ENCODE peak calls at places on chromosomes 7 and 10, in five cellular contexts. L is GM23248, V is RCC 7860, Q is HFFc6, M is NB4. I is an unnamed sample.

GRCh38 chr7:52297128-52297527 is 738.3 kb upstream of the POM121L12 start:
- DNase-seq in M (no peak), V (no peak), Q (no peak), L (no peak), I (no peak)

GRCh38 chr7:30116771-30117170 is 18.0 kb upstream of the MTURN start:
- DNase-seq in L (peak), V (no peak), M (no peak), Q (no peak), I (no peak)

GRCh38 chr7:108486291-108486966 is 30.2 kb upstream of the NRCAM start:
- DNase-seq in M (no peak), Q (peak), V (no peak), L (peak), I (no peak)

GRCh38 chr10:52313350-52314006 is 603 bp upstream of the DKK1 start:
- DNase-seq in Q (no peak), M (no peak), V (no peak), L (peak), I (no peak)

GRCh38 chr7:2863461-2864066 is 19.5 kb upstream of the GNA12 start:
- DNase-seq in Q (peak), V (peak), M (peak), L (peak), I (peak)

GRCh38 chr10:50461834-50462233 is 161.9 kb downstream of the SGMS1 start:
- DNase-seq in V (no peak), Q (no peak), M (no peak), L (no peak), I (no peak)

GRCh38 chr7:137492889-137493288 is 149.4 kb upstream of the PTN start:
- DNase-seq in L (no peak), M (no peak), Q (no peak), V (no peak), I (no peak)

GRCh38 chr7:3239291-3239691 is 61.8 kb upstream of the SDK1 start:
- DNase-seq in M (no peak), V (peak), L (no peak), Q (no peak), I (no peak)

GRCh38 chr7:150435047-150435389 is 15.4 kb upstream of the GIMAP8 start:
- DNase-seq in L (no peak), M (peak), V (no peak), Q (no peak), I (no peak)

GRCh38 chr7:69664433-69664832 is 66.2 kb downstream of the AUTS2 start:
- DNase-seq in V (no peak), L (no peak), Q (no peak), M (no peak), I (no peak)

GRCh38 chr7:21767300-21767900 is 178.3 kb downstream of the CDCA7L start:
- DNase-seq in Q (peak), L (peak), M (peak), V (peak), I (no peak)

GRCh38 chr7:135168001-135168400 is 2.5 kb downstream of the CYREN start:
- DNase-seq in M (no peak), V (no peak), Q (no peak), L (peak), I (no peak)

GRCh38 chr7:151503902-151504714 is 15.6 kb downstream of the RHEB start:
- DNase-seq in V (no peak), L (peak), M (peak), Q (peak), I (no peak)

GRCh38 chr7:48028937-48029336 is at the start of gene SUN3:
- DNase-seq in Q (no peak), V (no peak), M (no peak), L (no peak), I (no peak)

GRCh38 chr7:360454-361100 is 70.6 kb downstream of the FOXL3 start:
- DNase-seq in M (peak), L (no peak), Q (no peak), V (no peak), I (peak)

GRCh38 chr7:113710310-113711106 is 208.3 kb downstream of the PPP1R3A start:
- DNase-seq in M (peak), V (peak), L (peak), Q (peak), I (no peak)

GRCh38 chr10:13853854-13854253 is 267.1 kb downstream of the PRPF18 start:
- DNase-seq in V (no peak), L (peak), M (no peak), Q (peak), I (no peak)

GRCh38 chr7:101170617-101171441 is 5.5 kb upstream of the VGF start:
- DNase-seq in Q (no peak), L (no peak), M (no peak), V (no peak), I (no peak)

GRCh38 chr7:38262545-38262944 is 10.9 kb downstream of the TARP start:
- DNase-seq in L (no peak), M (no peak), V (no peak), Q (no peak), I (no peak)

GRCh38 chr10:68154211-68154497 is 44.9 kb downstream of the MYPN start:
- DNase-seq in L (peak), M (no peak), V (no peak), Q (no peak), I (no peak)

GRCh38 chr7:51220226-51220625 is 96.4 kb downstream of the COBL start:
- DNase-seq in M (no peak), V (no peak), Q (no peak), L (no peak), I (no peak)

GRCh38 chr10:122814493-122814892 is 31.2 kb downstream of the CUZD1 start:
- DNase-seq in V (no peak), L (no peak), Q (no peak), M (no peak), I (no peak)

GRCh38 chr7:153446490-153446889 is 605.7 kb upstream of the DPP6 start:
- DNase-seq in M (no peak), L (no peak), Q (no peak), V (no peak), I (no peak)

GRCh38 chr7:84855758-84856157 is 331.1 kb downstream of the SEMA3D start:
- DNase-seq in V (no peak), L (no peak), Q (no peak), M (no peak), I (no peak)

GRCh38 chr10:111093741-111094380 is 17.0 kb downstream of the ADRA2A start:
- DNase-seq in L (peak), Q (peak), V (no peak), M (peak), I (no peak)

GRCh38 chr7:101817031-101817929 is at the start of gene CUX1:
- DNase-seq in Q (no peak), V (no peak), L (peak), M (peak), I (peak)

GRCh38 chr7:6556196-6556595 is 4.9 kb upstream of the GRID2IP start:
- DNase-seq in V (no peak), M (no peak), L (no peak), Q (no peak), I (no peak)

GRCh38 chr10:113960617-113961260 is 82.9 kb upstream of the ADRB1 start:
- DNase-seq in M (peak), L (peak), V (peak), Q (no peak), I (peak)

GRCh38 chr7:3641556-3641955 is 340.5 kb downstream of the SDK1 start:
- DNase-seq in Q (no peak), L (no peak), M (no peak), V (no peak), I (no peak)

GRCh38 chr10:112546474-112546873 is 99.5 kb downstream of the VTI1A start:
- DNase-seq in M (no peak), V (no peak), L (no peak), Q (no peak), I (no peak)

GRCh38 chr7:127933116-127933515 is 98.1 kb downstream of the LRRC4 start:
- DNase-seq in M (no peak), Q (no peak), V (no peak), L (peak), I (no peak)

GRCh38 chr10:31037749-31038148 is 6.1 kb upstream of the ZNF438 start:
- DNase-seq in V (no peak), M (peak), L (no peak), Q (no peak), I (no peak)

GRCh38 chr7:128701062-128701785 is 29.1 kb downstream of the GARIN1A start:
- DNase-seq in V (no peak), M (no peak), L (no peak), Q (no peak), I (no peak)

GRCh38 chr10:122559228-122559627 is 1.3 kb upstream of the DMBT1 start:
- DNase-seq in L (peak), V (no peak), M (no peak), Q (no peak), I (no peak)

GRCh38 chr7:74029094-74029785 is 1.3 kb downstream of the ELN start:
- DNase-seq in L (no peak), M (no peak), Q (no peak), V (no peak), I (no peak)

GRCh38 chr7:104794154-104794553 is 219.9 kb upstream of the KMT2E start:
- DNase-seq in M (no peak), V (no peak), Q (no peak), L (no peak), I (no peak)

GRCh38 chr10:9762966-9763656 is 1254.6 kb upstream of the CELF2 start:
- DNase-seq in V (peak), L (peak), M (peak), Q (peak), I (no peak)

GRCh38 chr7:74429153-74429747 is 24.5 kb upstream of the GTF2IRD1 start:
- DNase-seq in L (peak), Q (peak), V (peak), M (peak), I (no peak)

I was measured in T-cell.